ENCODE peak calls at places on chromosome 22, in ten cellular contexts. J is Calu3; W is coronary artery; N is left lung; K is stimulated activated CD4-positive, alpha-beta T cell treated with anti-CD3 and anti-CD28 coated beads, Interleukin-1b, Interleukin-23, amount 100 ng/mL, for 1 hour; S is activated T-cell treated with anti-CD3 and anti-CD28 coated beads for 4 hours; Y is colonic mucosa; V is Caco-2; Q is stimulated activated effector memory CD8-positive, alpha-beta T cell treated with anti-CD3 and anti-CD28 coated beads, Interleukin-12 subunit alpha, Interleukin-12 subunit beta, amount 100 ng/mL, for 72 hours; D is RPMI8226. R is an unnamed sample.
A peak's percentile ranks its signal among the peaks of the same experiment; 100 is the strongest.

GRCh38 chr22:19766506-19767426 is 6.2 kb downstream of the TBX1 start:
- DNase-seq in J (peak; percentile 75), W (no peak), N (peak; percentile 76), K (no peak), S (peak; percentile 27), Y (peak; percentile 60), V (peak; percentile 60), Q (no peak), D (peak; percentile 68), R (no peak)

GRCh38 chr22:40409613-40410113 is 39.3 kb downstream of the SGSM3 start:
- DNase-seq in J (no peak), W (no peak), N (peak; percentile 30), K (no peak), S (no peak), Y (no peak), V (no peak), Q (no peak), D (no peak), R (no peak)

GRCh38 chr22:44102856-44103255 is 77.9 kb upstream of the PARVG start:
- DNase-seq in J (no peak), W (no peak), N (no peak), K (no peak), S (no peak), Y (no peak), V (no peak), Q (no peak), D (no peak), R (peak; percentile 44)

GRCh38 chr22:46763051-46763705 is 728 bp downstream of the TBC1D22A start:
- DNase-seq in J (no peak), W (peak; percentile 86), N (no peak), K (no peak), S (no peak), Y (no peak), V (no peak), Q (no peak), D (no peak), R (no peak)

GRCh38 chr22:45317551-45318167 is 7.9 kb downstream of the FAM118A start:
- DNase-seq in J (peak; percentile 45), W (peak; percentile 93), N (no peak), K (no peak), S (no peak), Y (peak; percentile 75), V (no peak), Q (no peak), D (no peak), R (peak; percentile 90)

GRCh38 chr22:20079745-20080444 is at the start of gene DGCR8:
- DNase-seq in J (peak; percentile 96), W (peak; percentile 94), N (peak; percentile 94), K (peak; percentile 38), S (peak; percentile 41), Y (peak; percentile 96), V (peak; percentile 94), Q (peak; percentile 68), D (peak; percentile 74), R (peak; percentile 95)

GRCh38 chr22:17434856-17435255 is 65.6 kb downstream of the CECR2 start:
- DNase-seq in J (no peak), W (no peak), N (no peak), K (no peak), S (no peak), Y (no peak), V (no peak), Q (no peak), D (no peak), R (no peak)

GRCh38 chr22:47274196-47274595 is 511.7 kb downstream of the TBC1D22A start:
- DNase-seq in J (no peak), W (no peak), N (no peak), K (no peak), S (no peak), Y (no peak), V (no peak), Q (no peak), D (no peak), R (no peak)

GRCh38 chr22:35124674-35125219 is 58.8 kb downstream of the ISX start:
- DNase-seq in J (no peak), W (no peak), N (no peak), K (no peak), S (no peak), Y (no peak), V (no peak), Q (no peak), D (no peak), R (no peak)

GRCh38 chr22:30202531-30203006 is 44.0 kb downstream of the LIF start:
- DNase-seq in J (peak; percentile 62), W (no peak), N (peak; percentile 57), K (no peak), S (no peak), Y (peak; percentile 75), V (no peak), Q (no peak), D (no peak), R (peak; percentile 62)

GRCh38 chr22:44807915-44808690 is 55.7 kb downstream of the ARHGAP8 start:
- DNase-seq in J (no peak), W (no peak), N (no peak), K (no peak), S (no peak), Y (no peak), V (no peak), Q (no peak), D (peak; percentile 36), R (no peak)

GRCh38 chr22:36328635-36329216 is 59.0 kb downstream of the MYH9 start:
- DNase-seq in J (no peak), W (no peak), N (peak; percentile 57), K (no peak), S (no peak), Y (no peak), V (no peak), Q (no peak), D (no peak), R (peak; percentile 87)

GRCh38 chr22:46619830-46620501 is at the start of gene GRAMD4:
- DNase-seq in J (no peak), W (no peak), N (no peak), K (no peak), S (no peak), Y (no peak), V (no peak), Q (no peak), D (no peak), R (peak; percentile 81)

GRCh38 chr22:18968011-18968749 is 32.1 kb upstream of the PRODH start:
- DNase-seq in J (peak; percentile 39), W (no peak), N (no peak), K (no peak), S (no peak), Y (no peak), V (no peak), Q (no peak), D (no peak), R (peak; percentile 77)

GRCh38 chr22:20244744-20245576 is 23.2 kb downstream of the RTN4R start:
- DNase-seq in J (no peak), W (no peak), N (no peak), K (no peak), S (peak; percentile 18), Y (no peak), V (no peak), Q (peak; percentile 30), D (no peak), R (no peak)

GRCh38 chr22:26977741-26978140 is 320.4 kb downstream of the MIAT start:
- DNase-seq in J (no peak), W (no peak), N (no peak), K (no peak), S (no peak), Y (no peak), V (no peak), Q (no peak), D (no peak), R (no peak)

GRCh38 chr22:19505735-19506126 is 18.5 kb downstream of the CLDN5 start:
- DNase-seq in J (no peak), W (no peak), N (no peak), K (no peak), S (no peak), Y (no peak), V (no peak), Q (no peak), D (no peak), R (no peak)

GRCh38 chr22:22207845-22208564 is 36.6 kb upstream of the VPREB1 start:
- DNase-seq in J (peak; percentile 88), W (no peak), N (peak; percentile 72), K (peak; percentile 71), S (peak; percentile 72), Y (peak; percentile 61), V (peak; percentile 75), Q (peak; percentile 82), D (peak; percentile 70), R (peak; percentile 84)

GRCh38 chr22:39985383-39986045 is 9.2 kb upstream of the FAM83F start:
- DNase-seq in J (no peak), W (no peak), N (no peak), K (no peak), S (no peak), Y (peak; percentile 60), V (no peak), Q (no peak), D (no peak), R (no peak)

GRCh38 chr22:23067023-23067650 is 3.2 kb upstream of the GNAZ start:
- DNase-seq in J (no peak), W (peak; percentile 66), N (peak; percentile 13), K (no peak), S (no peak), Y (no peak), V (peak; percentile 24), Q (no peak), D (no peak), R (peak; percentile 45)

GRCh38 chr22:47879346-47879745 is 1116.9 kb downstream of the TBC1D22A start:
- DNase-seq in J (no peak), W (no peak), N (no peak), K (no peak), S (no peak), Y (no peak), V (no peak), Q (no peak), D (no peak), R (no peak)

GRCh38 chr22:22917377-22917776 is 29.8 kb downstream of the IGLL5 start:
- DNase-seq in J (no peak), W (no peak), N (no peak), K (no peak), S (no peak), Y (no peak), V (no peak), Q (no peak), D (no peak), R (no peak)

R was measured in aorta.